ENCODE peak calls at places on chromosomes 11 and 22, in ten cellular contexts. N is EL; X is brain microvascular endothelial cell; L is activated T-cell treated with anti-CD3 and anti-CD28 coated beads, Interleukin-2, amount 50 U/mL, for 1 hour; B is AG08395; F is astrocyte of the cerebellum; I is astrocyte; U is anterior cingulate cortex; O is CD4-positive, alpha-beta memory T cell; H is GM03348. E is an unnamed sample.

GRCh38 chr22:39457047-39457545 is 284 bp downstream of the MGAT3 start:
- DNase-seq in N (no peak), X (no peak), L (no peak), B (no peak), F (no peak), I (no peak), U (no peak), O (no peak), H (peak; percentile 45), E (peak; percentile 94)

GRCh38 chr22:22408731-22409696 is 99.5 kb downstream of the ZNF280B start:
- DNase-seq in N (no peak), X (peak; percentile 9), L (no peak), B (peak; percentile 43), F (no peak), I (no peak), U (no peak), O (no peak), H (peak; percentile 57), E (no peak)

GRCh38 chr22:39135092-39135896 is 17.2 kb downstream of the CBX7 start:
- DNase-seq in N (peak; percentile 48), X (peak; percentile 32), L (peak; percentile 49), B (peak; percentile 52), F (no peak), I (no peak), U (no peak), O (peak; percentile 29), H (peak; percentile 62), E (peak; percentile 88)

GRCh38 chr11:112558691-112559090 is 298.0 kb upstream of the PLET1 start:
- DNase-seq in N (peak; percentile 53), X (peak; percentile 59), L (no peak), B (no peak), F (no peak), I (peak; percentile 59), U (no peak), O (no peak), H (no peak), E (peak; percentile 74)

GRCh38 chr11:87871071-87871470 is 304.2 kb downstream of the RAB38 start:
- DNase-seq in N (no peak), X (no peak), L (no peak), B (no peak), F (no peak), I (no peak), U (no peak), O (no peak), H (no peak), E (no peak)

GRCh38 chr11:15327786-15328231 is 213.1 kb downstream of the INSC start:
- DNase-seq in N (peak; percentile 30), X (peak; percentile 32), L (no peak), B (no peak), F (peak; percentile 34), I (peak; percentile 11), U (peak; percentile 7), O (no peak), H (peak; percentile 24), E (no peak)

GRCh38 chr11:67571443-67571842 is 12.2 kb upstream of the GSTP1 start:
- DNase-seq in N (no peak), X (no peak), L (no peak), B (no peak), F (no peak), I (no peak), U (no peak), O (no peak), H (no peak), E (no peak)

GRCh38 chr11:74570266-74571061 is 21.9 kb upstream of the POLD3 start:
- DNase-seq in N (peak; percentile 49), X (peak; percentile 58), L (no peak), B (peak; percentile 73), F (peak; percentile 29), I (peak; percentile 23), U (no peak), O (no peak), H (peak; percentile 68), E (peak; percentile 76)

GRCh38 chr11:8649361-8649760 is 33.1 kb downstream of the TRIM66 start:
- DNase-seq in N (peak; percentile 70), X (peak; percentile 43), L (no peak), B (peak; percentile 80), F (no peak), I (peak; percentile 55), U (no peak), O (no peak), H (peak; percentile 86), E (peak; percentile 94)

GRCh38 chr11:3614742-3615171 is 27.0 kb downstream of the ART5 start:
- DNase-seq in N (no peak), X (no peak), L (peak; percentile 24), B (peak; percentile 57), F (no peak), I (no peak), U (no peak), O (no peak), H (no peak), E (peak; percentile 37)

GRCh38 chr11:1303196-1303821 is 6.1 kb downstream of the TOLLIP start:
- DNase-seq in N (no peak), X (no peak), L (peak; percentile 16), B (no peak), F (no peak), I (no peak), U (peak; percentile 48), O (no peak), H (no peak), E (peak; percentile 89)

E was measured in osteoblast.